ENCODE peak calls at places on chromosome 16, in five cellular contexts. V, K, C, T and A are unnamed samples.

GRCh38 chr16:49021136-49021535 is 260.5 kb downstream of the CBLN1 start:
- DNase-seq in V (peak), K (no peak), C (no peak), T (peak), A (no peak)

GRCh38 chr16:12168054-12169018 is 191.8 kb downstream of the SNX29 start:
- DNase-seq in V (no peak), K (no peak), C (no peak), T (no peak), A (no peak)

GRCh38 chr16:11635127-11635652 is 33.1 kb upstream of the SNN start:
- DNase-seq in V (no peak), K (no peak), C (no peak), T (no peak), A (no peak)

GRCh38 chr16:55203570-55203969 is 120.4 kb upstream of the IRX6 start:
- DNase-seq in V (no peak), K (no peak), C (no peak), T (no peak), A (no peak)

GRCh38 chr16:23847938-23848337 is 12.2 kb downstream of the PRKCB start:
- DNase-seq in V (no peak), K (no peak), C (no peak), T (no peak), A (no peak)

GRCh38 chr16:56600398-56600999 is 7.9 kb upstream of the MT2A start:
- DNase-seq in V (peak), K (no peak), C (peak), T (no peak), A (peak)

GRCh38 chr16:30985401-30986128 is 558 bp downstream of the HSD3B7 start:
- DNase-seq in V (peak), K (no peak), C (peak), T (peak), A (peak)

GRCh38 chr16:89300311-89300975 is 82.9 kb downstream of the ZNF778 start:
- DNase-seq in V (no peak), K (no peak), C (no peak), T (no peak), A (no peak)

GRCh38 chr16:86899156-86899555 is 320.8 kb downstream of the FOXL1 start:
- DNase-seq in V (no peak), K (no peak), C (no peak), T (no peak), A (no peak)

GRCh38 chr16:57502048-57502775 is 15.9 kb upstream of the DOK4 start:
- DNase-seq in V (no peak), K (no peak), C (no peak), T (no peak), A (no peak)

GRCh38 chr16:67910162-67910561 is 17.1 kb downstream of the PSKH1 start:
- DNase-seq in V (no peak), K (no peak), C (no peak), T (no peak), A (no peak)

GRCh38 chr16:75621170-75621477 is 2.0 kb downstream of the ADAT1 start:
- DNase-seq in V (peak), K (no peak), C (peak), T (no peak), A (peak)

DNA sequence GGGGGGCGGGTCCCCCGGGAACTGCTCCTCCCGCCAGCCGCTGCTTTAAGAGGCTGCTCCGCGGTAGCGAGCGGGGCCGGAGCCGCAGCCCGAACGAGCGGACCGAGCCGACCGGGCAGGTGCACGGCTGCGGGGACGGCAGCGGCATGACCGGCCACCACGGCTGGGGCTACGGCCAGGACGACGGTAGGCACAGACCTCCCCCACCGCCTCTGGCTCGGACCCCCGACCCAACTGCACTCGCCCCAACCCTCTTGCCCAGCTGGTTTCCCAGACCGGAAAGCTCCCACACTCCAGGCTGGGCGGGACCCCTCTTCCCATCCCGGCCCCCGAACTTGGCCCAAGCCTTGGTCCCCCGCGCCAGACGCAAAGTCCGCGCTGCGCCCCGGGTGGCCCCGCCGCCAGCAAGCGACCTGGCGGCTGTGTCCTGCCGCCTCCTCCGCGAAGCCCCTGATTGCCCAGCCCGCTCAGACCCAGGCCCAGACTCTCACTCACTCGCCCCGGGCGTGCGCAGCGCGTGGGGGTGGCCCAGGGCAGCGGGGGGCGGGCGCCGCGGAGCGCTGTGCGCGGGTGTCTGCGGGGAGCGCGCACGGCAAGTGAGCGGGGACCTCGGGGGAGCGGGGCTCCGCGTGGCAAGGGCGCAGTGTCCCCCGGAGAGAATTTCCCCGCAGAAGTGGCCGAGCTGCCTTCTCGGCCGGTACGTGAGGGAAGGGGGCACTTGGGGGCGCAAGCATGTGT is at the start of gene CA7:
- DNase-seq in V (peak), K (no peak), C (no peak), T (peak), A (peak)
- TF ChIP-seq EZH2 in V (peak), K (no peak), C (no peak), T (peak), A (no peak)

GRCh38 chr16:1915732-1916653 is 2.2 kb downstream of the HS3ST6 start:
- DNase-seq in V (no peak), K (no peak), C (no peak), T (no peak), A (no peak)
- TF ChIP-seq CREB1 in V (no peak), K (no peak), C (no peak), T (no peak), A (no peak)

DNA sequence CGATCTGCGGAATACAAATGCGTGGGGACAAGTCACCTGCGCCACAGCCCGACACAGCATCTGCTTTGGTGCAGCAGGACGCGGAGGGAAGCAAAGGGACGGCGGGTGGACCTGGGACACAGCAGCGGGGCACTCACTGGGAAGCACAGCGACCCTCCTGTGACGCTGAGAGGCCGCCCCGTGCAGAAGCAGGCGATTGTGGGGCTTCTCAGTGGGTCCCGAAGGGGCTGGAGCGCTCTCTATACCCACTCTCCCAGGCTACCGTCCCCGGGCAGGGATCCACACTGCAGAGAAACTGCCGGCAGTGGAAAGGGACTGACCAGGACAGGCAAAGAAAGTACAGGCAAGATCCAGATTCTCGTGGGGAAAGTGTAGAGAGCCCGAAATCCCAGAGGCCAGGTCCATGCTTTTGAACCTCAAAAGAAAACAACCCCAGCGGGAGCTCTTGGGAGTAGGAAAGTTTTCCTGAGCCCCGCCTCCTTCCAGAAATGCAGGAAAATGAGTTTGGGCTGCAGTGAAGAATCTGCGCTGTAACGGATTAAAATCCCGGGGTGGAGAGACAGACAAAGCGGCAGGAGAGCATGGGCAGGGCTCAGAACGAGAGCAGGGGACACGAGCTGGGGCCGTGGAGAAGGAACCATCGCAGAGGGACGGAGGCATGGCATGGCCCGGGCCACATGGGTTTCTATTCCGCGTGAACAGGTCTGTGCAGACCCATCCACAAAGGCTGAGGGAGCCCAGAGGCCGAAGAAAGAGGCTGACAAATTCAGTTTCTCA is 12.7 kb downstream of the COX4I1 start:
- DNase-seq in V (peak), K (no peak), C (no peak), T (no peak), A (no peak)
- TF ChIP-seq EZH2 in V (no peak), K (no peak), C (no peak), T (no peak), A (no peak)

DNA sequence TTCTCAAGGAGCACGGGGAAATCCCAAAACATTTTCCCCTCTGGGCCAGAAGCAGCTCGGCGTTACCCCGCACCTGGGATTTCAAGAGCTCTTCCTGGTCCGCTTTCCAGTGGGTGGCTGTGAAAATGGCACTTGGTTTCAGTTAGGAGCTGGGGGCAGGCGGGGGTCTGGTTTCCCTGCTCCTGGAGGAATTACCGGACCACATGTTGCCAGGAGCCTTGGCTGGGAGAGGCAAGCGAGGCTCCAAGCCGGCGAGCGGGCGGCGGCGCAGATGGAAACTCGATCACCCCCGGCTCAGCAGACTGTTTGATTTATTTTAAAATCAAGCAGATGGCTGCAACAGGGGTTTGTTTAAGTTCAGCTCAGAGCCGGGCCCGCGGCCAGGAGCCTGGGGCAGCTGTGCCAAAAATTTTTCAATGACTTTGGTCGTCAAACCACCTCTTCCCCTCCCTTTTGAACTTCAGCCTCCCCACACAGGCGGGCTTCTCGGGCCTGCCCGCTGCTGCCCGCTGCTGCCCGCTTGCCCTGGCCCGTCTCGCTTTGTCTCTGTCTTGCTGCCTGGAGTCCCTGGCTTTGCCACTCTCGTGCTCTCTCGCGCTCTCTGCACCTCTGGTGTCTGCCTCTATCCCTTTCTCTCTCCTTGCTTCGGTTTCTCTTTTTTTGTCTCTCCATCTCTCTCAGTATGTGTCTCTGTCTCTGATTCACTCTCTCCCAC is 108.0 kb upstream of the CIBAR2 start:
- DNase-seq in V (no peak), K (no peak), C (peak), T (no peak), A (no peak)
- TF ChIP-seq CREB1 in V (no peak), K (no peak), C (no peak), T (no peak), A (no peak)

GRCh38 chr16:25691519-25692091 is at the start of gene HS3ST4:
- DNase-seq in V (peak), K (no peak), C (no peak), T (peak), A (no peak)

GRCh38 chr16:25692734-25693508 is 1.2 kb downstream of the HS3ST4 start:
- DNase-seq in V (peak), K (no peak), C (no peak), T (peak), A (no peak)

GRCh38 chr16:25690563-25691143 is 1.1 kb upstream of the HS3ST4 start:
- DNase-seq in V (peak), K (no peak), C (no peak), T (no peak), A (no peak)

GRCh38 chr16:25692307-25692706 is 548 bp downstream of the HS3ST4 start:
- DNase-seq in V (peak), K (no peak), C (no peak), T (peak), A (no peak)

GRCh38 chr16:25693621-25694020 is 1.9 kb downstream of the HS3ST4 start:
- DNase-seq in V (no peak), K (no peak), C (no peak), T (no peak), A (no peak)
- TF ChIP-seq EZH2 in V (no peak), K (no peak), C (peak), T (no peak), A (no peak)

GRCh38 chr16:73025111-73025505 is 22.8 kb downstream of the ZFHX3 start:
- DNase-seq in V (no peak), K (no peak), C (no peak), T (no peak), A (no peak)
- TF ChIP-seq CREB1 in V (no peak), K (no peak), C (no peak), T (no peak), A (no peak)

GRCh38 chr16:78478267-78478821 is 378.9 kb downstream of the WWOX start:
- DNase-seq in V (peak), K (no peak), C (no peak), T (peak), A (peak)
- TF ChIP-seq EZH2 in V (no peak), K (no peak), C (no peak), T (no peak), A (no peak)

GRCh38 chr16:4313563-4314531 is 2.0 kb upstream of the GLIS2 start:
- DNase-seq in V (peak), K (no peak), C (peak), T (peak), A (peak)
- TF ChIP-seq CREB1 in V (no peak), K (no peak), C (no peak), T (peak), A (no peak)

GRCh38 chr16:83109736-83110135 is 483.0 kb downstream of the CDH13 start:
- DNase-seq in V (no peak), K (no peak), C (no peak), T (no peak), A (no peak)
- TF ChIP-seq EZH2 in V (no peak), K (no peak), C (no peak), T (no peak), A (no peak)

GRCh38 chr16:71540-72341 is 690 bp downstream of the RHBDF1 start:
- DNase-seq in V (peak), K (no peak), C (peak), T (peak), A (peak)
- TF ChIP-seq CREB1 in V (no peak), K (no peak), C (no peak), T (no peak), A (no peak)